ENCODE peak calls at places on chromosomes 3 and 15, in six cellular contexts. One of them, this sample, is unnamed.

GRCh38 chr15:42274693-42274971 is 1.4 kb upstream of the TMEM87A start:
- DNase-seq in CD8-positive, alpha-beta T cell: no peak
- DNase-seq in nucleus accumbens: no peak
- DNase-seq in RKO: peak; percentile 8
- DNase-seq in PC-9: no peak
- DNase-seq in stimulated activated CD8-positive, alpha-beta memory T cell treated with anti-CD3 and anti-CD28 coated beads, Interleukin-2, amount 100 ng/mL, for 48 hours: no peak
- DNase-seq in this sample: no peak

GRCh38 chr3:134552776-134553175 is 66.9 kb downstream of the CEP63 start:
- DNase-seq in CD8-positive, alpha-beta T cell: no peak
- DNase-seq in nucleus accumbens: no peak
- DNase-seq in RKO: no peak
- DNase-seq in PC-9: no peak
- DNase-seq in stimulated activated CD8-positive, alpha-beta memory T cell treated with anti-CD3 and anti-CD28 coated beads, Interleukin-2, amount 100 ng/mL, for 48 hours: no peak
- DNase-seq in this sample: no peak

GRCh38 chr3:46423588-46423987 is 16.5 kb downstream of the CCRL2 start:
- DNase-seq in CD8-positive, alpha-beta T cell: no peak
- DNase-seq in nucleus accumbens: no peak
- DNase-seq in RKO: peak; percentile 37
- DNase-seq in PC-9: peak; percentile 70
- DNase-seq in stimulated activated CD8-positive, alpha-beta memory T cell treated with anti-CD3 and anti-CD28 coated beads, Interleukin-2, amount 100 ng/mL, for 48 hours: no peak
- DNase-seq in this sample: no peak

GRCh38 chr15:80695911-80696651 is 971 bp downstream of the ABHD17C start:
- DNase-seq in CD8-positive, alpha-beta T cell: no peak
- DNase-seq in nucleus accumbens: no peak
- DNase-seq in RKO: peak; percentile 63
- DNase-seq in PC-9: peak; percentile 57
- DNase-seq in stimulated activated CD8-positive, alpha-beta memory T cell treated with anti-CD3 and anti-CD28 coated beads, Interleukin-2, amount 100 ng/mL, for 48 hours: no peak
- DNase-seq in this sample: no peak

GRCh38 chr15:85771781-85772445 is 22.8 kb downstream of the KLHL25 start:
- DNase-seq in CD8-positive, alpha-beta T cell: no peak
- DNase-seq in nucleus accumbens: no peak
- DNase-seq in RKO: no peak
- DNase-seq in PC-9: no peak
- DNase-seq in stimulated activated CD8-positive, alpha-beta memory T cell treated with anti-CD3 and anti-CD28 coated beads, Interleukin-2, amount 100 ng/mL, for 48 hours: no peak
- DNase-seq in this sample: no peak

GRCh38 chr3:141346839-141347238 is 21.5 kb upstream of the ZBTB38 start:
- DNase-seq in CD8-positive, alpha-beta T cell: no peak
- DNase-seq in nucleus accumbens: no peak
- DNase-seq in RKO: no peak
- DNase-seq in PC-9: no peak
- DNase-seq in stimulated activated CD8-positive, alpha-beta memory T cell treated with anti-CD3 and anti-CD28 coated beads, Interleukin-2, amount 100 ng/mL, for 48 hours: no peak
- DNase-seq in this sample: no peak

GRCh38 chr3:1609416-1609815 is 489.2 kb upstream of the CNTN4 start:
- DNase-seq in CD8-positive, alpha-beta T cell: no peak
- DNase-seq in nucleus accumbens: no peak
- DNase-seq in RKO: no peak
- DNase-seq in PC-9: no peak
- DNase-seq in stimulated activated CD8-positive, alpha-beta memory T cell treated with anti-CD3 and anti-CD28 coated beads, Interleukin-2, amount 100 ng/mL, for 48 hours: no peak
- DNase-seq in this sample: no peak

GRCh38 chr3:29099296-29099695 is 181.6 kb upstream of the RBMS3 start:
- DNase-seq in CD8-positive, alpha-beta T cell: no peak
- DNase-seq in nucleus accumbens: no peak
- DNase-seq in RKO: no peak
- DNase-seq in PC-9: no peak
- DNase-seq in stimulated activated CD8-positive, alpha-beta memory T cell treated with anti-CD3 and anti-CD28 coated beads, Interleukin-2, amount 100 ng/mL, for 48 hours: no peak
- DNase-seq in this sample: no peak

GRCh38 chr15:41502787-41503668 is 9.4 kb downstream of the ITPKA start:
- DNase-seq in CD8-positive, alpha-beta T cell: no peak
- DNase-seq in nucleus accumbens: no peak
- DNase-seq in RKO: no peak
- DNase-seq in PC-9: no peak
- DNase-seq in stimulated activated CD8-positive, alpha-beta memory T cell treated with anti-CD3 and anti-CD28 coated beads, Interleukin-2, amount 100 ng/mL, for 48 hours: no peak
- DNase-seq in this sample: no peak

GRCh38 chr15:84749111-84749991 is 959 bp downstream of the ZNF592 start:
- DNase-seq in CD8-positive, alpha-beta T cell: peak; percentile 17
- DNase-seq in nucleus accumbens: no peak
- DNase-seq in RKO: peak; percentile 71
- DNase-seq in PC-9: no peak
- DNase-seq in stimulated activated CD8-positive, alpha-beta memory T cell treated with anti-CD3 and anti-CD28 coated beads, Interleukin-2, amount 100 ng/mL, for 48 hours: no peak
- DNase-seq in this sample: no peak

GRCh38 chr15:66389859-66390382 is 3.2 kb downstream of the MAP2K1 start:
- DNase-seq in CD8-positive, alpha-beta T cell: no peak
- DNase-seq in nucleus accumbens: no peak
- DNase-seq in RKO: no peak
- DNase-seq in PC-9: peak; percentile 41
- DNase-seq in stimulated activated CD8-positive, alpha-beta memory T cell treated with anti-CD3 and anti-CD28 coated beads, Interleukin-2, amount 100 ng/mL, for 48 hours: no peak
- DNase-seq in this sample: no peak

GRCh38 chr15:88835646-88836045 is 32.4 kb downstream of the ACAN start:
- DNase-seq in CD8-positive, alpha-beta T cell: no peak
- DNase-seq in nucleus accumbens: no peak
- DNase-seq in RKO: no peak
- DNase-seq in PC-9: no peak
- DNase-seq in stimulated activated CD8-positive, alpha-beta memory T cell treated with anti-CD3 and anti-CD28 coated beads, Interleukin-2, amount 100 ng/mL, for 48 hours: no peak
- DNase-seq in this sample: no peak

GRCh38 chr3:170469151-170470062 is 50.7 kb downstream of the CLDN11 start:
- DNase-seq in CD8-positive, alpha-beta T cell: no peak
- DNase-seq in nucleus accumbens: no peak
- DNase-seq in RKO: no peak
- DNase-seq in PC-9: peak; percentile 28
- DNase-seq in stimulated activated CD8-positive, alpha-beta memory T cell treated with anti-CD3 and anti-CD28 coated beads, Interleukin-2, amount 100 ng/mL, for 48 hours: no peak
- DNase-seq in this sample: no peak

GRCh38 chr3:56894912-56895431 is 93.2 kb upstream of the ARHGEF3 start:
- DNase-seq in CD8-positive, alpha-beta T cell: no peak
- DNase-seq in nucleus accumbens: peak; percentile 47
- DNase-seq in RKO: no peak
- DNase-seq in PC-9: no peak
- DNase-seq in stimulated activated CD8-positive, alpha-beta memory T cell treated with anti-CD3 and anti-CD28 coated beads, Interleukin-2, amount 100 ng/mL, for 48 hours: no peak
- DNase-seq in this sample: peak; percentile 63

GRCh38 chr3:38147434-38147833 is 9.0 kb downstream of the MYD88 start:
- DNase-seq in CD8-positive, alpha-beta T cell: no peak
- DNase-seq in nucleus accumbens: no peak
- DNase-seq in RKO: no peak
- DNase-seq in PC-9: no peak
- DNase-seq in stimulated activated CD8-positive, alpha-beta memory T cell treated with anti-CD3 and anti-CD28 coated beads, Interleukin-2, amount 100 ng/mL, for 48 hours: no peak
- DNase-seq in this sample: no peak

GRCh38 chr3:38610436-38610835 is 39.1 kb downstream of the SCN5A start:
- DNase-seq in CD8-positive, alpha-beta T cell: no peak
- DNase-seq in nucleus accumbens: no peak
- DNase-seq in RKO: no peak
- DNase-seq in PC-9: no peak
- DNase-seq in stimulated activated CD8-positive, alpha-beta memory T cell treated with anti-CD3 and anti-CD28 coated beads, Interleukin-2, amount 100 ng/mL, for 48 hours: no peak
- DNase-seq in this sample: no peak

GRCh38 chr3:187642861-187643260 is 27.3 kb downstream of the SST start:
- DNase-seq in CD8-positive, alpha-beta T cell: no peak
- DNase-seq in nucleus accumbens: no peak
- DNase-seq in RKO: no peak
- DNase-seq in PC-9: no peak
- DNase-seq in stimulated activated CD8-positive, alpha-beta memory T cell treated with anti-CD3 and anti-CD28 coated beads, Interleukin-2, amount 100 ng/mL, for 48 hours: no peak
- DNase-seq in this sample: no peak

GRCh38 chr3:138114431-138114918 is 933 bp downstream of the DZIP1L start:
- DNase-seq in CD8-positive, alpha-beta T cell: no peak
- DNase-seq in nucleus accumbens: no peak
- DNase-seq in RKO: peak; percentile 70
- DNase-seq in PC-9: no peak
- DNase-seq in stimulated activated CD8-positive, alpha-beta memory T cell treated with anti-CD3 and anti-CD28 coated beads, Interleukin-2, amount 100 ng/mL, for 48 hours: no peak
- DNase-seq in this sample: no peak

GRCh38 chr3:184085389-184085852 is 11.4 kb upstream of the HTR3E start:
- DNase-seq in CD8-positive, alpha-beta T cell: no peak
- DNase-seq in nucleus accumbens: no peak
- DNase-seq in RKO: peak; percentile 8
- DNase-seq in PC-9: peak; percentile 61
- DNase-seq in stimulated activated CD8-positive, alpha-beta memory T cell treated with anti-CD3 and anti-CD28 coated beads, Interleukin-2, amount 100 ng/mL, for 48 hours: no peak
- DNase-seq in this sample: no peak

GRCh38 chr3:177642482-177643163 is 445.3 kb upstream of the TBL1XR1 start:
- DNase-seq in CD8-positive, alpha-beta T cell: no peak
- DNase-seq in nucleus accumbens: peak; percentile 12
- DNase-seq in RKO: no peak
- DNase-seq in PC-9: no peak
- DNase-seq in stimulated activated CD8-positive, alpha-beta memory T cell treated with anti-CD3 and anti-CD28 coated beads, Interleukin-2, amount 100 ng/mL, for 48 hours: no peak
- DNase-seq in this sample: peak; percentile 50

GRCh38 chr15:99202176-99202552 is 47.2 kb downstream of the TTC23 start:
- DNase-seq in CD8-positive, alpha-beta T cell: no peak
- DNase-seq in nucleus accumbens: no peak
- DNase-seq in RKO: no peak
- DNase-seq in PC-9: no peak
- DNase-seq in stimulated activated CD8-positive, alpha-beta memory T cell treated with anti-CD3 and anti-CD28 coated beads, Interleukin-2, amount 100 ng/mL, for 48 hours: no peak
- DNase-seq in this sample: no peak

GRCh38 chr3:77539014-77539413 is 499.1 kb downstream of the ROBO2 start:
- DNase-seq in CD8-positive, alpha-beta T cell: no peak
- DNase-seq in nucleus accumbens: no peak
- DNase-seq in RKO: no peak
- DNase-seq in PC-9: no peak
- DNase-seq in stimulated activated CD8-positive, alpha-beta memory T cell treated with anti-CD3 and anti-CD28 coated beads, Interleukin-2, amount 100 ng/mL, for 48 hours: no peak
- DNase-seq in this sample: no peak

GRCh38 chr3:36743821-36744220 is 20.5 kb downstream of the DCLK3 start:
- DNase-seq in CD8-positive, alpha-beta T cell: no peak
- DNase-seq in nucleus accumbens: no peak
- DNase-seq in RKO: no peak
- DNase-seq in PC-9: no peak
- DNase-seq in stimulated activated CD8-positive, alpha-beta memory T cell treated with anti-CD3 and anti-CD28 coated beads, Interleukin-2, amount 100 ng/mL, for 48 hours: no peak
- DNase-seq in this sample: no peak

GRCh38 chr3:153028336-153028735 is 133.7 kb upstream of the RAP2B start:
- DNase-seq in CD8-positive, alpha-beta T cell: no peak
- DNase-seq in nucleus accumbens: no peak
- DNase-seq in RKO: no peak
- DNase-seq in PC-9: no peak
- DNase-seq in stimulated activated CD8-positive, alpha-beta memory T cell treated with anti-CD3 and anti-CD28 coated beads, Interleukin-2, amount 100 ng/mL, for 48 hours: no peak
- DNase-seq in this sample: no peak

GRCh38 chr15:74402337-74402839 is 31.4 kb downstream of the SEMA7A start:
- DNase-seq in CD8-positive, alpha-beta T cell: no peak
- DNase-seq in nucleus accumbens: no peak
- DNase-seq in RKO: no peak
- DNase-seq in PC-9: no peak
- DNase-seq in stimulated activated CD8-positive, alpha-beta memory T cell treated with anti-CD3 and anti-CD28 coated beads, Interleukin-2, amount 100 ng/mL, for 48 hours: no peak
- DNase-seq in this sample: no peak

GRCh38 chr3:117868766-117869165 is 1159.2 kb downstream of the TUSC7 start:
- DNase-seq in CD8-positive, alpha-beta T cell: no peak
- DNase-seq in nucleus accumbens: no peak
- DNase-seq in RKO: no peak
- DNase-seq in PC-9: no peak
- DNase-seq in stimulated activated CD8-positive, alpha-beta memory T cell treated with anti-CD3 and anti-CD28 coated beads, Interleukin-2, amount 100 ng/mL, for 48 hours: no peak
- DNase-seq in this sample: no peak

GRCh38 chr3:9915252-9916141 is 1.4 kb upstream of the IL17RC start:
- DNase-seq in CD8-positive, alpha-beta T cell: no peak
- DNase-seq in nucleus accumbens: peak; percentile 32
- DNase-seq in RKO: peak; percentile 88
- DNase-seq in PC-9: no peak
- DNase-seq in stimulated activated CD8-positive, alpha-beta memory T cell treated with anti-CD3 and anti-CD28 coated beads, Interleukin-2, amount 100 ng/mL, for 48 hours: peak; percentile 21
- DNase-seq in this sample: peak; percentile 62

GRCh38 chr3:170999737-171000242 is 26.7 kb downstream of the SLC2A2 start:
- DNase-seq in CD8-positive, alpha-beta T cell: no peak
- DNase-seq in nucleus accumbens: no peak
- DNase-seq in RKO: peak; percentile 68
- DNase-seq in PC-9: peak; percentile 95
- DNase-seq in stimulated activated CD8-positive, alpha-beta memory T cell treated with anti-CD3 and anti-CD28 coated beads, Interleukin-2, amount 100 ng/mL, for 48 hours: no peak
- DNase-seq in this sample: no peak

GRCh38 chr3:10483364-10483675 is 22.1 kb downstream of the ATP2B2 start:
- DNase-seq in CD8-positive, alpha-beta T cell: no peak
- DNase-seq in nucleus accumbens: no peak
- DNase-seq in RKO: no peak
- DNase-seq in PC-9: no peak
- DNase-seq in stimulated activated CD8-positive, alpha-beta memory T cell treated with anti-CD3 and anti-CD28 coated beads, Interleukin-2, amount 100 ng/mL, for 48 hours: no peak
- DNase-seq in this sample: no peak

GRCh38 chr3:50264389-50264963 is 4.5 kb upstream of the SEMA3B start:
- DNase-seq in CD8-positive, alpha-beta T cell: no peak
- DNase-seq in nucleus accumbens: peak; percentile 79
- DNase-seq in RKO: no peak
- DNase-seq in PC-9: peak; percentile 87
- DNase-seq in stimulated activated CD8-positive, alpha-beta memory T cell treated with anti-CD3 and anti-CD28 coated beads, Interleukin-2, amount 100 ng/mL, for 48 hours: no peak
- DNase-seq in this sample: peak; percentile 81

GRCh38 chr3:148211725-148212124 is 486.0 kb upstream of the AGTR1 start:
- DNase-seq in CD8-positive, alpha-beta T cell: no peak
- DNase-seq in nucleus accumbens: no peak
- DNase-seq in RKO: peak; percentile 8
- DNase-seq in PC-9: no peak
- DNase-seq in stimulated activated CD8-positive, alpha-beta memory T cell treated with anti-CD3 and anti-CD28 coated beads, Interleukin-2, amount 100 ng/mL, for 48 hours: no peak
- DNase-seq in this sample: no peak

GRCh38 chr3:8990266-8991215 is 27.3 kb upstream of the RAD18 start:
- DNase-seq in CD8-positive, alpha-beta T cell: no peak
- DNase-seq in nucleus accumbens: no peak
- DNase-seq in RKO: no peak
- DNase-seq in PC-9: no peak
- DNase-seq in stimulated activated CD8-positive, alpha-beta memory T cell treated with anti-CD3 and anti-CD28 coated beads, Interleukin-2, amount 100 ng/mL, for 48 hours: no peak
- DNase-seq in this sample: no peak

GRCh38 chr15:89371145-89372044 is 36.8 kb upstream of the POLG start:
- DNase-seq in CD8-positive, alpha-beta T cell: no peak
- DNase-seq in nucleus accumbens: no peak
- DNase-seq in RKO: no peak
- DNase-seq in PC-9: no peak
- DNase-seq in stimulated activated CD8-positive, alpha-beta memory T cell treated with anti-CD3 and anti-CD28 coated beads, Interleukin-2, amount 100 ng/mL, for 48 hours: no peak
- DNase-seq in this sample: no peak

This sample was measured in occipital lobe.